ENCODE peak calls at places on chromosomes 6 and 20, in four cellular contexts. N, V, W and F are unnamed samples.

GRCh38 chr6:140601409-140601808 is 1227.0 kb upstream of the CITED2 start:
- DNase-seq in W (no peak), V (no peak), N (no peak), F (no peak)

GRCh38 chr6:105831321-105831720 is 254.8 kb upstream of the PRDM1 start:
- DNase-seq in V (no peak), W (no peak), N (no peak), F (no peak)

GRCh38 chr6:2157441-2158127 is 87.8 kb downstream of the GMDS start:
- DNase-seq in V (no peak), W (no peak), N (no peak), F (no peak)

GRCh38 chr20:49690899-49691620 is 22.6 kb downstream of the B4GALT5 start:
- DNase-seq in N (no peak), V (no peak), W (no peak), F (no peak)

GRCh38 chr20:59177266-59178250 is 13.9 kb downstream of the ZNF831 start:
- DNase-seq in V (no peak), W (no peak), N (no peak), F (no peak)

GRCh38 chr6:139823099-139823807 is 448.8 kb upstream of the CITED2 start:
- DNase-seq in W (no peak), V (no peak), N (no peak), F (no peak)

GRCh38 chr6:37982320-37982719 is 162.8 kb downstream of the ZFAND3 start:
- DNase-seq in W (no peak), V (no peak), N (no peak), F (no peak)

GRCh38 chr20:6993526-6993925 is 226.0 kb downstream of the BMP2 start:
- DNase-seq in W (no peak), N (no peak), V (no peak), F (no peak)

GRCh38 chr20:6051505-6051904 is 2.4 kb downstream of the LRRN4 start:
- DNase-seq in W (no peak), V (no peak), N (no peak), F (no peak)

GRCh38 chr6:83365931-83366330 is 64.9 kb downstream of the ME1 start:
- DNase-seq in V (no peak), W (no peak), N (no peak), F (no peak)